ENCODE peak calls at places on chromosomes 6 and 20, in four cellular contexts. O, T, N and W are unnamed samples.

GRCh38 chr6:89999154-89999553 is 104.9 kb downstream of the GJA10 start:
- DNase-seq in O (peak), T (no peak), N (peak), W (no peak)

GRCh38 chr20:36102809-36103596 is 51.5 kb upstream of the EPB41L1 start:
- DNase-seq in O (no peak), T (no peak), N (peak), W (no peak)

GRCh38 chr6:63724721-63725120 is 89.1 kb downstream of the PHF3 start:
- DNase-seq in O (no peak), T (no peak), N (no peak), W (no peak)

GRCh38 chr6:55898342-55898741 is 23.0 kb upstream of the BMP5 start:
- DNase-seq in O (no peak), T (no peak), N (no peak), W (no peak)

GRCh38 chr6:167512926-167513325 is 188.0 kb downstream of the TTLL2 start:
- DNase-seq in O (no peak), T (no peak), N (no peak), W (no peak)

GRCh38 chr6:163263998-163264661 is 150.4 kb upstream of the QKI start:
- DNase-seq in O (peak), T (no peak), N (no peak), W (no peak)

GRCh38 chr6:105507811-105508210 is 104.9 kb upstream of the PREP start:
- DNase-seq in O (no peak), T (no peak), N (no peak), W (no peak)

GRCh38 chr6:105991561-105992314 is 94.4 kb upstream of the PRDM1 start:
- DNase-seq in O (no peak), T (peak), N (no peak), W (peak)

GRCh38 chr20:63268671-63269439 is 3.8 kb upstream of the ARFGAP1 start:
- DNase-seq in O (no peak), T (no peak), N (no peak), W (no peak)

GRCh38 chr20:5061209-5061608 is 58.5 kb downstream of the PCNA start:
- DNase-seq in O (no peak), T (peak), N (no peak), W (no peak)

GRCh38 chr20:44137210-44137781 is 49.7 kb downstream of the JPH2 start:
- DNase-seq in O (peak), T (no peak), N (no peak), W (no peak)

GRCh38 chr6:84575264-84575663 is 189.1 kb downstream of the TBX18 start:
- DNase-seq in O (no peak), T (no peak), N (no peak), W (no peak)

GRCh38 chr6:31042801-31043200 is 32.5 kb downstream of the MUC22 start:
- DNase-seq in O (no peak), T (peak), N (peak), W (peak)

GRCh38 chr20:49615401-49616153 is 47.6 kb upstream of the PTGIS start:
- DNase-seq in O (peak), T (peak), N (no peak), W (no peak)

GRCh38 chr6:117072134-117072533 is 193.2 kb upstream of the VGLL2 start:
- DNase-seq in O (peak), T (no peak), N (no peak), W (no peak)

GRCh38 chr20:5315807-5316187 is 957 bp downstream of the PROKR2 start:
- DNase-seq in O (no peak), T (no peak), N (no peak), W (no peak)

GRCh38 chr6:34177181-34177591 is 31.3 kb upstream of the GRM4 start:
- DNase-seq in O (no peak), T (no peak), N (no peak), W (no peak)

GRCh38 chr6:10659697-10660348 is 34.6 kb downstream of the C6orf52 start:
- DNase-seq in O (peak), T (no peak), N (no peak), W (no peak)

GRCh38 chr6:167122041-167122826 is 662 bp upstream of the CCR6 start:
- DNase-seq in O (no peak), T (no peak), N (no peak), W (no peak)

GRCh38 chr20:58447733-58448391 is 58.8 kb downstream of the VAPB start:
- DNase-seq in O (no peak), T (peak), N (no peak), W (peak)
- TF ChIP-seq CTCF in O (peak), T (peak), N (peak), W (peak)

DNA sequence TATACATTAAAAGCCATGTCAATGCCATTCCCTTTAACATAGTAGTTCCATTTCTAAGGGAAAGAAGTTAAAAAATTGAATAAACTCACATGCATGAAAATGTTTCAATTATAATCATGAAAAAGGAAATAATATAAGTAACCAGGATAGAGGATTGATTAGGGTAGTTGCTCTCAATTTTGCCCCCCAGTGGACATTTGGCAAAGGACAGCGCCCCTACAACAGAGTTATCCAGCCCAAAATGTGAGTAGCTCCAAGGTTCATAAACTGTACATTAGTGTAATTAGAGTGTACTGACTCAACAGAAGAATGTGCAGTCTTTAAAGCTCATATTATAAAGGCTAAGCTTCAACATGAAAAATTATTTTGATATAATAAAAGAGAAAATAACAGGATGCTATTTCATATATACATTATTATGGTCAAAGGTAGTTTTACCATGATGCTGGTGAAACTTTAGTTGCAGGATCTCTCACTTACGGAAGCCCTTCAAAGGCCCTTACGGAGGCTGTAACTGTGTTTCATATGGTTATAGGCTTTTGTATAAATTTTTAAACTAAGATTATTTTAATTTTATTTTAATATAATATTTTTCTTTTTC is 403.4 kb downstream of the PLCB1 start:
- DNase-seq in O (no peak), T (peak), N (no peak), W (no peak)
- TF ChIP-seq CTCF in O (peak), T (peak), N (peak), W (peak)

DNA sequence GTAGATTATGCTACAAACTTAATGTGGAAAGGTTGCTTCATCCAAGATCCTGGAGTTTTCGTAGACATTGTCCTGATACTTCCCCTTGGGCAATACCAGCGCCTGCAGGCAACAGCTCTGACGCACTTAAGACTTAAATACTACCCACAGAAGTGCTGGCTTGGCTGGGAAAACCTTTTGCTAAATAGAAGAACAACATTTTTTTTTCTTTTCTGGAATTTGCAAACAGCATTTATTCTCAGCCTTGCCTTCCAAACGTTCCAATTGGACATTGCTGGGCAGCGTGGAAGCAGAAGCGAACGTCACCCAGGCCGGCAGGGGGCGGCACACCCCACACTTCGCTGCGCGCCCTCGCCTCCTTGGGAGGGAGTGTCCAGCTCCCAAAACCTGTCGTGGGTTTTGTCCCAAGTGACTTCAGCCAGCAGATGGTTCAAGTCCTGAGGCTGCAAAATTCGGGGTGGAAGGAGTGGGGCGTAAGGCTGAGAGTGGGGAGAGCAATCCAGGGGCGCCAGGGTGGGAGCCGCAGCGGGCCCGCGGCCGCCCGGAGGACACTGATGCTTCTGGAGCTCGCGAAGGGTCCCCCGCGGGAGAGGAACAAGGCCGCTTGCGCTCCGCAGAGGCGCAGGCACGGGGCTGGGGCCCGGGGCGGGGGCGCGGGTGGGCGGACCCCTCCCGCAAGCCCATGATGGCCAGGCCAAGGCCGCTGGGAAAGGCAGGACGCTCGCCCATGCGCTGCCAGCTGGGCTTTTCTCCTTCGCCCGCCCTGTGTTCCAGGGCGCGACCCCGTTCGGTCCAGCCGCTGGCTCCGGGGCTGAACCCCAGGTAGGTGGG is 60.8 kb upstream of the MAP3K4 start:
- DNase-seq in O (peak), T (peak), N (peak), W (peak)
- TF ChIP-seq CTCF in O (peak), T (peak), N (peak), W (peak)

DNA sequence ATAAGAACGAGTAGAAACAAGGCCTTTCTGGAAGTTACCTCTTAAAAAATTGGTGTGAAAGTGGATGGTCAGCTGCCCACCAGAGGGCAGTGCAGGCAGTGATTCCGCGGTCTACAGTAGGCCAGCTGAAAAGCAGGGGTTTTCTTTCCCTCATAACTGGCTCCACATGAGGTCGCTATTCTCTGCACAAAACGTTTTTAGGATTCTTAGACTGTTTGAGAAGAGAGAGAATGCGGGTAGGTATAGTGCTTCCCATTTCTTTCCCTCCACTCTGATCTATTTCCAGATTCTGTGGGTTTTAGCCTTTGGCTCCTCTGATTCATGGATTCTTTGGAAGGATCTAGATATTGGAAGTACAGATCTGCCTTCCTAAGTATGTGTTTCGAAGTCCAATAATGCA is 14.2 kb downstream of the FIG4 start:
- DNase-seq in O (peak), T (peak), N (peak), W (peak)
- TF ChIP-seq CTCF in O (peak), T (peak), N (peak), W (peak)

GRCh38 chr20:40565681-40566040 is 123.4 kb downstream of the MAFB start:
- DNase-seq in O (no peak), T (no peak), N (no peak), W (no peak)
- TF ChIP-seq CTCF in O (no peak), T (no peak), N (no peak), W (no peak)